ENCODE peak calls at places on chromosomes 3 and 15, in six cellular contexts. One of them, this sample, is unnamed.

GRCh38 chr3:58161435-58162398 is 49.1 kb downstream of the DNASE1L3 start:
- DNase-seq in NCI-H1092: no peak
- DNase-seq in NCI-H82: no peak
- DNase-seq in Caki2: peak
- DNase-seq in mucosa of gallbladder: peak
- DNase-seq in activated CD4-positive, alpha-beta T cell treated with anti-CD3 and anti-CD28 coated beads, Interleukin-2, amount 50 U/mL, for 1 hour: no peak
- DNase-seq in this sample: peak

GRCh38 chr3:46852839-46853355 is 10.3 kb downstream of the MYL3 start:
- DNase-seq in Caki2: no peak
- DNase-seq in mucosa of gallbladder: no peak
- DNase-seq in activated CD4-positive, alpha-beta T cell treated with anti-CD3 and anti-CD28 coated beads, Interleukin-2, amount 50 U/mL, for 1 hour: no peak
- DNase-seq in NCI-H82: no peak
- DNase-seq in NCI-H1092: no peak
- DNase-seq in this sample: no peak

GRCh38 chr3:79414821-79415220 is 353.0 kb downstream of the ROBO1 start:
- DNase-seq in activated CD4-positive, alpha-beta T cell treated with anti-CD3 and anti-CD28 coated beads, Interleukin-2, amount 50 U/mL, for 1 hour: no peak
- DNase-seq in NCI-H82: no peak
- DNase-seq in Caki2: no peak
- DNase-seq in NCI-H1092: no peak
- DNase-seq in mucosa of gallbladder: peak
- DNase-seq in this sample: no peak

GRCh38 chr3:121111914-121112612 is 204.1 kb downstream of the STXBP5L start:
- DNase-seq in NCI-H1092: peak
- DNase-seq in activated CD4-positive, alpha-beta T cell treated with anti-CD3 and anti-CD28 coated beads, Interleukin-2, amount 50 U/mL, for 1 hour: no peak
- DNase-seq in mucosa of gallbladder: no peak
- DNase-seq in NCI-H82: peak
- DNase-seq in Caki2: no peak
- DNase-seq in this sample: no peak

GRCh38 chr15:71685420-71685993 is 124.8 kb upstream of the NR2E3 start:
- DNase-seq in NCI-H1092: no peak
- DNase-seq in NCI-H82: no peak
- DNase-seq in mucosa of gallbladder: no peak
- DNase-seq in activated CD4-positive, alpha-beta T cell treated with anti-CD3 and anti-CD28 coated beads, Interleukin-2, amount 50 U/mL, for 1 hour: no peak
- DNase-seq in Caki2: no peak
- DNase-seq in this sample: no peak

GRCh38 chr3:16828815-16829214 is 55.9 kb upstream of the PLCL2 start:
- DNase-seq in NCI-H82: peak
- DNase-seq in NCI-H1092: no peak
- DNase-seq in Caki2: peak
- DNase-seq in mucosa of gallbladder: peak
- DNase-seq in activated CD4-positive, alpha-beta T cell treated with anti-CD3 and anti-CD28 coated beads, Interleukin-2, amount 50 U/mL, for 1 hour: peak
- DNase-seq in this sample: peak

GRCh38 chr3:43996379-43997301 is 245.0 kb upstream of the TOPAZ1 start:
- DNase-seq in Caki2: peak
- DNase-seq in NCI-H1092: peak
- DNase-seq in NCI-H82: peak
- DNase-seq in activated CD4-positive, alpha-beta T cell treated with anti-CD3 and anti-CD28 coated beads, Interleukin-2, amount 50 U/mL, for 1 hour: no peak
- DNase-seq in mucosa of gallbladder: no peak
- DNase-seq in this sample: no peak

GRCh38 chr3:167709690-167710089 is 25.0 kb downstream of the PDCD10 start:
- DNase-seq in Caki2: no peak
- DNase-seq in activated CD4-positive, alpha-beta T cell treated with anti-CD3 and anti-CD28 coated beads, Interleukin-2, amount 50 U/mL, for 1 hour: no peak
- DNase-seq in NCI-H1092: no peak
- DNase-seq in mucosa of gallbladder: no peak
- DNase-seq in NCI-H82: no peak
- DNase-seq in this sample: no peak

GRCh38 chr3:140910860-140911259 is 30.8 kb upstream of the SLC25A36 start:
- DNase-seq in activated CD4-positive, alpha-beta T cell treated with anti-CD3 and anti-CD28 coated beads, Interleukin-2, amount 50 U/mL, for 1 hour: no peak
- DNase-seq in NCI-H82: peak
- DNase-seq in NCI-H1092: no peak
- DNase-seq in Caki2: peak
- DNase-seq in mucosa of gallbladder: no peak
- DNase-seq in this sample: no peak

GRCh38 chr3:124960205-124960604 is 25.7 kb upstream of the MUC13 start:
- DNase-seq in mucosa of gallbladder: no peak
- DNase-seq in NCI-H82: peak
- DNase-seq in Caki2: no peak
- DNase-seq in NCI-H1092: no peak
- DNase-seq in activated CD4-positive, alpha-beta T cell treated with anti-CD3 and anti-CD28 coated beads, Interleukin-2, amount 50 U/mL, for 1 hour: no peak
- DNase-seq in this sample: no peak

GRCh38 chr3:46883252-46884185 is 6.0 kb downstream of the PTH1R start:
- DNase-seq in mucosa of gallbladder: no peak
- DNase-seq in NCI-H1092: no peak
- DNase-seq in NCI-H82: peak
- DNase-seq in Caki2: no peak
- DNase-seq in activated CD4-positive, alpha-beta T cell treated with anti-CD3 and anti-CD28 coated beads, Interleukin-2, amount 50 U/mL, for 1 hour: peak
- DNase-seq in this sample: no peak

GRCh38 chr3:174170248-174170647 is 688.9 kb upstream of the NAALADL2 start:
- DNase-seq in NCI-H1092: no peak
- DNase-seq in Caki2: no peak
- DNase-seq in activated CD4-positive, alpha-beta T cell treated with anti-CD3 and anti-CD28 coated beads, Interleukin-2, amount 50 U/mL, for 1 hour: no peak
- DNase-seq in mucosa of gallbladder: no peak
- DNase-seq in NCI-H82: peak
- DNase-seq in this sample: no peak

GRCh38 chr15:88131937-88132336 is 124.6 kb downstream of the NTRK3 start:
- DNase-seq in NCI-H82: no peak
- DNase-seq in activated CD4-positive, alpha-beta T cell treated with anti-CD3 and anti-CD28 coated beads, Interleukin-2, amount 50 U/mL, for 1 hour: no peak
- DNase-seq in Caki2: no peak
- DNase-seq in NCI-H1092: no peak
- DNase-seq in mucosa of gallbladder: no peak
- DNase-seq in this sample: no peak

GRCh38 chr3:177830411-177830849 is 633.1 kb upstream of the TBL1XR1 start:
- DNase-seq in NCI-H1092: peak
- DNase-seq in Caki2: no peak
- DNase-seq in mucosa of gallbladder: no peak
- DNase-seq in activated CD4-positive, alpha-beta T cell treated with anti-CD3 and anti-CD28 coated beads, Interleukin-2, amount 50 U/mL, for 1 hour: no peak
- DNase-seq in NCI-H82: peak
- DNase-seq in this sample: no peak

GRCh38 chr15:93474728-93475127 is 385.7 kb upstream of the RGMA start:
- DNase-seq in mucosa of gallbladder: no peak
- DNase-seq in NCI-H1092: no peak
- DNase-seq in Caki2: no peak
- DNase-seq in activated CD4-positive, alpha-beta T cell treated with anti-CD3 and anti-CD28 coated beads, Interleukin-2, amount 50 U/mL, for 1 hour: no peak
- DNase-seq in NCI-H82: no peak
- DNase-seq in this sample: no peak

GRCh38 chr15:95742836-95743235 is 587.7 kb upstream of the NR2F2 start:
- DNase-seq in NCI-H1092: no peak
- DNase-seq in Caki2: no peak
- DNase-seq in NCI-H82: peak
- DNase-seq in mucosa of gallbladder: no peak
- DNase-seq in activated CD4-positive, alpha-beta T cell treated with anti-CD3 and anti-CD28 coated beads, Interleukin-2, amount 50 U/mL, for 1 hour: no peak
- DNase-seq in this sample: no peak

GRCh38 chr3:59607628-59608027 is 557.8 kb upstream of the CFAP20DC start:
- DNase-seq in NCI-H1092: peak
- DNase-seq in activated CD4-positive, alpha-beta T cell treated with anti-CD3 and anti-CD28 coated beads, Interleukin-2, amount 50 U/mL, for 1 hour: no peak
- DNase-seq in NCI-H82: no peak
- DNase-seq in mucosa of gallbladder: no peak
- DNase-seq in Caki2: no peak
- DNase-seq in this sample: no peak

GRCh38 chr3:57627976-57628375 is 30.8 kb upstream of the ARF4 start:
- DNase-seq in Caki2: no peak
- DNase-seq in activated CD4-positive, alpha-beta T cell treated with anti-CD3 and anti-CD28 coated beads, Interleukin-2, amount 50 U/mL, for 1 hour: no peak
- DNase-seq in NCI-H1092: no peak
- DNase-seq in mucosa of gallbladder: no peak
- DNase-seq in NCI-H82: no peak
- DNase-seq in this sample: no peak

GRCh38 chr3:52880474-52880873 is 16.9 kb downstream of the STIMATE start:
- DNase-seq in NCI-H82: no peak
- DNase-seq in activated CD4-positive, alpha-beta T cell treated with anti-CD3 and anti-CD28 coated beads, Interleukin-2, amount 50 U/mL, for 1 hour: no peak
- DNase-seq in Caki2: no peak
- DNase-seq in mucosa of gallbladder: no peak
- DNase-seq in NCI-H1092: no peak
- DNase-seq in this sample: no peak

GRCh38 chr3:122590581-122590980 is 13.1 kb downstream of the PARP15 start:
- DNase-seq in Caki2: no peak
- DNase-seq in NCI-H1092: no peak
- DNase-seq in NCI-H82: no peak
- DNase-seq in activated CD4-positive, alpha-beta T cell treated with anti-CD3 and anti-CD28 coated beads, Interleukin-2, amount 50 U/mL, for 1 hour: no peak
- DNase-seq in mucosa of gallbladder: no peak
- DNase-seq in this sample: no peak

GRCh38 chr15:90291679-90292356 is 26.3 kb downstream of the NGRN start:
- DNase-seq in Caki2: peak
- DNase-seq in NCI-H1092: no peak
- DNase-seq in activated CD4-positive, alpha-beta T cell treated with anti-CD3 and anti-CD28 coated beads, Interleukin-2, amount 50 U/mL, for 1 hour: no peak
- DNase-seq in mucosa of gallbladder: no peak
- DNase-seq in NCI-H82: peak
- DNase-seq in this sample: peak

GRCh38 chr3:70990723-70991122 is 592.8 kb downstream of the FOXP1 start:
- DNase-seq in NCI-H82: no peak
- DNase-seq in activated CD4-positive, alpha-beta T cell treated with anti-CD3 and anti-CD28 coated beads, Interleukin-2, amount 50 U/mL, for 1 hour: no peak
- DNase-seq in Caki2: no peak
- DNase-seq in mucosa of gallbladder: no peak
- DNase-seq in NCI-H1092: no peak
- DNase-seq in this sample: no peak

GRCh38 chr3:196969660-196970546 is 1.3 kb upstream of the PIGZ start:
- DNase-seq in Caki2: peak
- DNase-seq in mucosa of gallbladder: peak
- DNase-seq in activated CD4-positive, alpha-beta T cell treated with anti-CD3 and anti-CD28 coated beads, Interleukin-2, amount 50 U/mL, for 1 hour: peak
- DNase-seq in NCI-H1092: no peak
- DNase-seq in NCI-H82: peak
- DNase-seq in this sample: peak

GRCh38 chr3:139686624-139687023 is 8.9 kb upstream of the NMNAT3 start:
- DNase-seq in Caki2: no peak
- DNase-seq in mucosa of gallbladder: no peak
- DNase-seq in NCI-H82: no peak
- DNase-seq in NCI-H1092: no peak
- DNase-seq in activated CD4-positive, alpha-beta T cell treated with anti-CD3 and anti-CD28 coated beads, Interleukin-2, amount 50 U/mL, for 1 hour: no peak
- DNase-seq in this sample: no peak

This sample was measured in adrenal gland.